ENCODE peak calls at places on chromosomes 12 and 14, in six cellular contexts. T is NCI-H1092 treated with DMSO at 0.1 percent for 48 hours, H is HL-60, Q is putamen, C is fibroblast of lung, E is CMK. U is an unnamed sample.

GRCh38 chr12:28079539-28079938 is 107.0 kb upstream of the PTHLH start:
- DNase-seq in T (no peak), H (no peak), Q (no peak), C (no peak), E (no peak), U (no peak)

GRCh38 chr12:101747695-101748094 is 8.4 kb upstream of the SYCP3 start:
- DNase-seq in T (no peak), H (no peak), Q (no peak), C (no peak), E (no peak), U (no peak)

GRCh38 chr14:54186821-54187365 is 209.9 kb upstream of the CDKN3 start:
- DNase-seq in T (peak), H (no peak), Q (no peak), C (no peak), E (no peak), U (no peak)

GRCh38 chr14:103099081-103099732 is 4.7 kb downstream of the EXOC3L4 start:
- DNase-seq in T (no peak), H (no peak), Q (no peak), C (no peak), E (no peak), U (no peak)

GRCh38 chr12:47725893-47726292 is 603 bp upstream of the ENDOU start:
- DNase-seq in T (no peak), H (no peak), Q (no peak), C (peak), E (no peak), U (no peak)

GRCh38 chr12:54017027-54017788 is 8.4 kb downstream of the HOXC8 start:
- DNase-seq in T (peak), H (no peak), Q (no peak), C (no peak), E (no peak), U (no peak)

GRCh38 chr12:39464976-39465375 is 22.1 kb upstream of the KIF21A start:
- DNase-seq in T (no peak), H (no peak), Q (no peak), C (no peak), E (no peak), U (no peak)

GRCh38 chr14:104460920-104461651 is 118.5 kb upstream of the C14orf180 start:
- DNase-seq in T (no peak), H (no peak), Q (no peak), C (no peak), E (no peak), U (no peak)

GRCh38 chr14:71733210-71733883 is 198.9 kb upstream of the RGS6 start:
- DNase-seq in T (no peak), H (no peak), Q (no peak), C (peak), E (no peak), U (no peak)

GRCh38 chr14:50882932-50883826 is 11.3 kb downstream of the ABHD12B start:
- DNase-seq in T (no peak), H (no peak), Q (no peak), C (no peak), E (no peak), U (peak)

GRCh38 chr14:106657460-106657859 is 1131.1 kb downstream of the TMEM121 start:
- DNase-seq in T (no peak), H (no peak), Q (no peak), C (no peak), E (no peak), U (peak)

GRCh38 chr12:18153826-18154225 is 63.8 kb upstream of the RERGL start:
- DNase-seq in T (no peak), H (no peak), Q (no peak), C (no peak), E (no peak), U (no peak)

GRCh38 chr14:25396128-25396527 is 346.2 kb upstream of the STXBP6 start:
- DNase-seq in T (no peak), H (no peak), Q (no peak), C (peak), E (no peak), U (no peak)

GRCh38 chr12:12585115-12585862 is 22.6 kb upstream of the DUSP16 start:
- DNase-seq in T (no peak), H (no peak), Q (no peak), C (peak), E (no peak), U (no peak)

GRCh38 chr14:102450206-102451063 is 59.1 kb downstream of the ANKRD9 start:
- DNase-seq in T (no peak), H (no peak), Q (no peak), C (no peak), E (no peak), U (no peak)

GRCh38 chr12:20212658-20213387 is 155.5 kb upstream of the PDE3A start:
- DNase-seq in T (peak), H (no peak), Q (peak), C (peak), E (no peak), U (peak)

GRCh38 chr14:54219281-54220121 is 177.3 kb upstream of the CDKN3 start:
- DNase-seq in T (no peak), H (no peak), Q (no peak), C (no peak), E (no peak), U (no peak)

GRCh38 chr14:81406863-81407262 is 6.7 kb upstream of the STON2 start:
- DNase-seq in T (no peak), H (no peak), Q (no peak), C (peak), E (no peak), U (no peak)

GRCh38 chr14:77607741-77608302 is 8.6 kb downstream of the SPTLC2 start:
- DNase-seq in T (no peak), H (no peak), Q (no peak), C (no peak), E (peak), U (no peak)

GRCh38 chr12:47133981-47134380 is 54.2 kb upstream of the AMIGO2 start:
- DNase-seq in T (no peak), H (no peak), Q (no peak), C (no peak), E (no peak), U (no peak)

GRCh38 chr14:102891556-102891955 is 30.9 kb upstream of the AMN start:
- DNase-seq in T (no peak), H (no peak), Q (no peak), C (peak), E (no peak), U (no peak)

GRCh38 chr14:22131749-22132476 is 457.1 kb downstream of the DAD1 start:
- DNase-seq in T (no peak), H (no peak), Q (no peak), C (no peak), E (peak), U (peak)

GRCh38 chr12:111598637-111599458 is at the start of gene ATXN2:
- DNase-seq in T (peak), H (peak), Q (peak), C (no peak), E (peak), U (peak)

GRCh38 chr12:93943766-93944165 is 204.6 kb upstream of the PLXNC1 start:
- DNase-seq in T (no peak), H (no peak), Q (no peak), C (peak), E (no peak), U (no peak)

GRCh38 chr12:67681145-67681778 is 32.7 kb downstream of the DYRK2 start:
- DNase-seq in T (no peak), H (no peak), Q (no peak), C (peak), E (no peak), U (no peak)

GRCh38 chr12:4812621-4813327 is 92.6 kb downstream of the GALNT8 start:
- DNase-seq in T (no peak), H (no peak), Q (no peak), C (no peak), E (no peak), U (no peak)

GRCh38 chr12:49189731-49190314 is 943 bp upstream of the TUBA1A start:
- DNase-seq in T (peak), H (no peak), Q (no peak), C (peak), E (no peak), U (no peak)

GRCh38 chr12:1474567-1475153 is 119.7 kb downstream of the FBXL14 start:
- DNase-seq in T (peak), H (no peak), Q (no peak), C (peak), E (no peak), U (no peak)

GRCh38 chr12:107794451-107794850 is 19.9 kb downstream of the ASCL4 start:
- DNase-seq in T (no peak), H (no peak), Q (no peak), C (no peak), E (no peak), U (no peak)

GRCh38 chr12:12449533-12450025 is 92.7 kb downstream of the BORCS5 start:
- DNase-seq in T (no peak), H (peak), Q (no peak), C (no peak), E (no peak), U (no peak)

GRCh38 chr12:53674977-53675700 is 744 bp downstream of the ATP5MC2 start:
- DNase-seq in T (no peak), H (no peak), Q (no peak), C (no peak), E (no peak), U (no peak)

GRCh38 chr12:91991397-91992187 is 154.1 kb downstream of the BTG1 start:
- DNase-seq in T (no peak), H (no peak), Q (no peak), C (no peak), E (no peak), U (no peak)

U was measured in left colon.